ENCODE peak calls at places on chromosome 10, in seven cellular contexts. V is tibial artery; I is CD4-positive, alpha-beta T cell; Y is CD8-positive, alpha-beta T cell; Q is stomach; S is heart left ventricle; N is AG09309. C is an unnamed sample.

GRCh38 chr10:97534746-97535367 is 36.1 kb downstream of the UBTD1 start:
- DNase-seq in Q (no peak), S (no peak), Y (no peak), V (no peak), I (no peak), N (no peak), C (peak; percentile 25)

GRCh38 chr10:11875183-11875498 is 52.0 kb downstream of the PROSER2 start:
- DNase-seq in Y (no peak), I (no peak), N (no peak), V (no peak), Q (no peak), S (no peak), C (no peak)

GRCh38 chr10:22606164-22606614 is 108.2 kb downstream of the PIP4K2A start:
- DNase-seq in I (no peak), Q (no peak), V (peak; percentile 56), N (no peak), S (no peak), Y (no peak), C (peak; percentile 24)

GRCh38 chr10:124245806-124246440 is 152.5 kb upstream of the CHST15 start:
- DNase-seq in Q (peak; percentile 17), N (no peak), Y (no peak), V (no peak), I (no peak), S (no peak), C (no peak)

GRCh38 chr10:59622320-59622901 is 87.2 kb downstream of the SLC16A9 start:
- DNase-seq in V (peak; percentile 42), Y (no peak), S (peak; percentile 32), I (no peak), N (peak; percentile 17), Q (peak; percentile 48), C (peak; percentile 49)

GRCh38 chr10:68301790-68302502 is 29.9 kb upstream of the HNRNPH3 start:
- DNase-seq in V (no peak), Y (no peak), Q (no peak), I (no peak), S (no peak), N (peak; percentile 32), C (no peak)

GRCh38 chr10:125123363-125124113 is 36.8 kb downstream of the CTBP2 start:
- DNase-seq in Q (peak; percentile 92), I (no peak), Y (no peak), S (peak; percentile 95), N (no peak), V (peak; percentile 80), C (peak; percentile 97)

GRCh38 chr10:34655286-34656170 is 159.6 kb downstream of the PARD3 start:
- DNase-seq in I (no peak), V (no peak), S (no peak), N (peak; percentile 45), Q (peak; percentile 43), Y (no peak), C (peak; percentile 75)

GRCh38 chr10:44857363-44858016 is 53.6 kb upstream of the TMEM72 start:
- DNase-seq in Q (peak; percentile 66), Y (peak; percentile 33), N (peak; percentile 57), S (peak; percentile 82), I (peak; percentile 40), V (peak; percentile 54), C (peak; percentile 71)

GRCh38 chr10:76336213-76336963 is 905.0 kb downstream of the LRMDA start:
- DNase-seq in V (no peak), S (no peak), Y (no peak), N (no peak), I (no peak), Q (no peak), C (no peak)

GRCh38 chr10:105594301-105594700 is 953.2 kb downstream of the SORCS3 start:
- DNase-seq in S (no peak), V (no peak), N (no peak), I (no peak), Q (no peak), Y (no peak), C (no peak)

GRCh38 chr10:75530337-75530736 is 98.9 kb downstream of the LRMDA start:
- DNase-seq in S (no peak), N (no peak), V (no peak), Y (no peak), Q (no peak), I (no peak), C (no peak)

GRCh38 chr10:26457088-26457487 is 18.9 kb downstream of the APBB1IP start:
- DNase-seq in V (no peak), N (no peak), I (no peak), Y (no peak), S (no peak), Q (no peak), C (no peak)

GRCh38 chr10:27745380-27745718 is 270 bp downstream of the MKX start:
- DNase-seq in Y (no peak), V (no peak), Q (no peak), S (no peak), I (no peak), N (no peak), C (no peak)

GRCh38 chr10:16967866-16968721 is 150.9 kb upstream of the RSU1 start:
- DNase-seq in N (no peak), I (no peak), Q (no peak), S (peak; percentile 59), V (no peak), Y (no peak), C (peak; percentile 20)

GRCh38 chr10:22590115-22590514 is 124.3 kb downstream of the PIP4K2A start:
- DNase-seq in Q (no peak), Y (no peak), I (no peak), V (no peak), N (no peak), S (no peak), C (no peak)

GRCh38 chr10:100502926-100503480 is 16.7 kb downstream of the SEC31B start:
- DNase-seq in N (no peak), S (no peak), Y (no peak), Q (no peak), V (no peak), I (no peak), C (no peak)

GRCh38 chr10:117391436-117392205 is 16.4 kb upstream of the PDZD8 start:
- DNase-seq in Q (no peak), Y (no peak), V (no peak), I (no peak), N (no peak), S (no peak), C (peak; percentile 30)

GRCh38 chr10:43124094-43124521 is 14.1 kb upstream of the CSGALNACT2 start:
- DNase-seq in N (no peak), V (no peak), Y (no peak), I (no peak), S (no peak), Q (no peak), C (peak; percentile 3)

GRCh38 chr10:132977807-132978206 is 35.4 kb upstream of the CFAP46 start:
- DNase-seq in I (no peak), Q (no peak), V (peak; percentile 8), S (no peak), Y (no peak), N (no peak), C (no peak)
- TF ChIP-seq CTCF in I (no peak), Q (no peak), V (no peak), S (no peak), Y (no peak), N (no peak), C (no peak)

DNA sequence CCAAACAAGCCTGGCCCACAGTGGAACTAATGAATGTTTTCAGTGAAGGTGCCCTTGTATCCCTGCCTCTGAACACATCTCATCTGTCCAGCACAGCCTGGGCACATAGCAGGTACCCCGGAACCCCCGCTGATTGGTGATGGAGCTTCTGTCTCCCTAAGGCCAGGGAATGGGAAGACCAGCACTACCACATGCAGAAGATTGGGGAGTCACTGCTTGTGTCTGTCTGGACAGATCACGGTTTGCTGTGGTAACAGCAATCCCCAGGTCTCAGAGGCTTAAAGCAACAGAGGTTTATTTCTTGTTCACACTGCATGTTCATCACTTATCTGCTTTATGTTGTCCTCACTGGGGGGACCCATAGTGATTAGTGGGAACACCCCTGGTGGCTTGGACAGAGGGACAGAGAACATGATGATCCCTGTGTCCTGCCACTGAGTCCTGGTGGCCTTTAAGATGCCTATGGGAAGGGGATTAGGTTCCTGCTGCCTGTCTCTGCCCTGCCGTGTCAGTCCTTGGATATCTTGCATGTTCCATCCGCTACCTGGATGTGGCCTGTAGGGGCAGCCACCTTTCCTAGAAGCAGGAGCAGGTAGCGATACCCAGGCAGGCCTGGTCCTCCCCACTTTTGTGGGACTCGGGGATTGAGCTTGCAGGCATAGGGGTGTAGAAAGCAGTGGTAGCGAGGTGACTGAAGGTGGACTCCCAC is 3.6 kb downstream of the TSPAN14 start:
- DNase-seq in S (no peak), V (no peak), Y (no peak), I (no peak), N (no peak), Q (no peak), C (no peak)
- TF ChIP-seq CTCF in S (no peak), V (no peak), Y (no peak), I (no peak), N (no peak), Q (no peak), C (peak; percentile 10)

DNA sequence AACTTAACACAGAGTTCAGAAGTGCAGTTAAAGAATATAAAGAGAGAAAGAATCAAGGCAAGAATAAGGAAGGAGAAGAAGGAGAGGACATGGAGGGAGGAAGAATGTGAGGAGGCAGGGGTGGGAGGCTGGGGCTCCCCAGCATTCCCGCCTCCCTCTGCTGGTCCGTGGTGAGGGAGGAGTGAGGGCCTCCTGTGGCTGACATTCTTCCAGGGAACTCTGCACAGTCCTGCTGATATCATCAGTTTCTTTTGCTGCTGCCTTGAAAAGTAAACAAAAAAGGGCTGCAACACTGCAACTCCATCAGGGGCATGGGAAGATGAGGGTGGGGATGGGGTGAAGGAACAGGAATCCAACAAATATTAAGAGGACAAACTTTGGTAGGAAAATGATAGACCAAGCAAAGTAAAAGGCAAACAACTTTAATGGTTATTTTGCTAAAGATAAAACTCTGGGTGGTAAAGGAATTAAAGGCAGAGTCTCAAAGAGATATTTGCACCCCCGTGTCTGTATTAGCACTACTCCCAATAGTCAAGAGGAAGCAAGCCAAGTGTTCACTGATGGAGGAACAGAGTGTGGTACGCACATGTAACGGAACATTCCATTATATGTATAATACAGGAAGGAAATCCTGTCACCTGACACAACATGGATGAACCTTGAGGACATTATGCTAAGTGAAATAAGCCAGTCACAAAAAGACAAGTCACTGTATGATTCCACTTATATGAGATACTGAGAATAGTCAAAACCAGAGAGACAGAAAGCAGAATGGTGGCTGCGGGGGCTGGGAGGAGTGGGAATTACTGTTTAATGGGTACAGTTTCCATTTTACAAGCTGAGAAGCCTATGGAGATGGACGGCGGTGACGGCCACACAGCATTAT is 8.0 kb upstream of the SPOCK2 start:
- DNase-seq in V (no peak), I (no peak), N (no peak), S (no peak), Y (no peak), Q (no peak), C (no peak)
- TF ChIP-seq CTCF in V (no peak), I (no peak), N (no peak), S (no peak), Y (no peak), Q (no peak), C (no peak)

GRCh38 chr10:78301891-78302738 is 268.5 kb downstream of the RPS24 start:
- DNase-seq in I (no peak), S (no peak), Q (no peak), Y (no peak), N (no peak), V (no peak), C (no peak)
- TF ChIP-seq CTCF in I (no peak), S (no peak), Q (no peak), Y (no peak), N (peak; percentile 33), V (no peak), C (peak; percentile 16)

GRCh38 chr10:113326160-113327111 is 226.4 kb upstream of the HABP2 start:
- DNase-seq in N (peak; percentile 73), Q (no peak), I (no peak), V (peak; percentile 77), Y (no peak), S (peak; percentile 62), C (peak; percentile 41)
- TF ChIP-seq CTCF in N (peak; percentile 49), Q (no peak), I (no peak), V (peak; percentile 35), Y (no peak), S (no peak), C (no peak)

GRCh38 chr10:293636-294035 is 158.4 kb downstream of the ZMYND11 start:
- DNase-seq in Y (no peak), I (no peak), Q (no peak), N (no peak), S (no peak), V (no peak), C (no peak)
- TF ChIP-seq CTCF in Y (no peak), I (no peak), Q (no peak), N (no peak), S (no peak), V (no peak), C (no peak)

C was measured in body of pancreas.